ENCODE peak calls at places on chromosomes 2 and 18, in six cellular contexts. F is naive thymus-derived CD4-positive, alpha-beta T cell; I is Panc1; B is cardiac muscle cell; V is heart right ventricle; D is keratinocyte. L is an unnamed sample. For H3K4me1, the result is how much of the 10 kb centered on the place peaks cover.

GRCh38 chr18:37499008-37499407 is 66.6 kb downstream of the CELF4 start:
- DNase-seq in D (no peak), I (no peak), F (no peak), B (no peak), V (no peak), L (no peak)

GRCh38 chr2:194166818-194167217 is 1490.2 kb upstream of the SLC39A10 start:
- DNase-seq in F (no peak), I (no peak), D (no peak), V (no peak), B (peak), L (peak)

GRCh38 chr2:181546086-181546485 is 88.9 kb downstream of the ITGA4 start:
- DNase-seq in F (no peak), V (no peak), B (no peak), D (peak), I (no peak), L (no peak)

GRCh38 chr2:230866704-230867561 is 2.2 kb downstream of the ITM2C start:
- DNase-seq in F (peak), D (no peak), B (no peak), I (no peak), V (no peak), L (peak)

GRCh38 chr2:109438773-109439191 is 175.0 kb downstream of the SEPTIN10 start:
- DNase-seq in V (no peak), I (no peak), B (no peak), F (no peak), D (no peak), L (no peak)

GRCh38 chr2:181411105-181411849 is 45.9 kb upstream of the ITGA4 start:
- DNase-seq in I (no peak), D (no peak), F (no peak), B (peak), V (peak), L (peak)

GRCh38 chr2:192148241-192148619 is 46.5 kb downstream of the TMEFF2 start:
- DNase-seq in V (no peak), D (no peak), B (no peak), I (no peak), F (no peak), L (no peak)

GRCh38 chr2:10475221-10475722 is 27.1 kb upstream of the ODC1 start:
- DNase-seq in F (no peak), B (no peak), D (no peak), I (no peak), V (no peak), L (no peak)

GRCh38 chr2:14866953-14867352 is 234.4 kb downstream of the LRATD1 start:
- DNase-seq in V (no peak), B (no peak), I (no peak), F (no peak), D (no peak), L (no peak)

GRCh38 chr2:54015809-54016703 is 45.3 kb upstream of the PSME4 start:
- DNase-seq in F (no peak), B (no peak), V (no peak), I (peak), D (no peak), L (no peak)

GRCh38 chr2:174336403-174337336 is 1.9 kb downstream of the SP9 start:
- DNase-seq in V (peak), D (no peak), B (peak), I (no peak), F (no peak), L (peak)

GRCh38 chr2:132278267-132278666 is 116.5 kb upstream of the ANKRD30BL start:
- DNase-seq in V (no peak), F (no peak), B (no peak), D (no peak), I (no peak), L (no peak)

GRCh38 chr2:161312996-161313395 is 4.8 kb downstream of the PSMD14 start:
- DNase-seq in F (no peak), B (no peak), I (no peak), V (no peak), D (no peak), L (no peak)

GRCh38 chr2:229164545-229165249 is 106.4 kb downstream of the PID1 start:
- DNase-seq in I (no peak), V (no peak), F (no peak), B (no peak), D (no peak), L (no peak)

GRCh38 chr2:84830095-84830494 is 50.8 kb downstream of the TRABD2A start:
- DNase-seq in F (no peak), B (no peak), V (peak), D (no peak), I (no peak), L (no peak)

GRCh38 chr2:205352593-205352992 is 329.7 kb upstream of the NRP2 start:
- DNase-seq in D (no peak), B (no peak), V (no peak), I (no peak), F (no peak), L (no peak)

GRCh38 chr2:173210270-173211196 is 134.9 kb downstream of the MAP3K20 start:
- DNase-seq in I (peak), F (no peak), V (peak), D (peak), B (peak), L (peak)

GRCh38 chr2:220078439-220078838 is 451.0 kb downstream of the SLC4A3 start:
- DNase-seq in D (no peak), B (no peak), F (no peak), V (no peak), I (no peak), L (no peak)

GRCh38 chr2:154259030-154259429 is 387.3 kb downstream of the GALNT13 start:
- DNase-seq in B (no peak), D (no peak), V (no peak), F (no peak), I (no peak), L (no peak)

GRCh38 chr18:44079602-44080001 is 601.1 kb upstream of the SETBP1 start:
- DNase-seq in B (no peak), F (no peak), I (no peak), D (peak), V (no peak), L (peak)

GRCh38 chr18:62904396-62905285 is 189.3 kb downstream of the PHLPP1 start:
- DNase-seq in B (no peak), F (no peak), I (no peak), D (no peak), V (no peak), L (no peak)

GRCh38 chr2:195121341-195121740 is 535.7 kb upstream of the SLC39A10 start:
- DNase-seq in V (no peak), I (no peak), D (no peak), F (no peak), B (no peak), L (no peak)

GRCh38 chr18:63578357-63578958 is 8.7 kb upstream of the SERPINB13 start:
- DNase-seq in I (peak), V (no peak), D (no peak), B (peak), F (no peak), L (peak)

GRCh38 chr2:69789129-69789528 is 40.3 kb upstream of the GMCL1 start:
- DNase-seq in F (no peak), I (no peak), V (no peak), D (no peak), B (no peak), L (peak)

GRCh38 chr18:50924372-50924771 is 43.5 kb upstream of the ELAC1 start:
- DNase-seq in F (no peak), V (no peak), D (no peak), I (no peak), B (no peak), L (no peak)

GRCh38 chr18:48673456-48674197 is 134.8 kb downstream of the CTIF start:
- DNase-seq in D (no peak), I (no peak), V (no peak), F (no peak), B (no peak), L (no peak)

GRCh38 chr2:69184224-69184623 is 171.2 kb downstream of the ANTXR1 start:
- DNase-seq in I (no peak), F (no peak), V (no peak), B (no peak), D (peak), L (no peak)

GRCh38 chr18:32368170-32368569 is 102.5 kb downstream of the GAREM1 start:
- DNase-seq in B (no peak), I (no peak), D (no peak), F (no peak), V (no peak), L (no peak)

GRCh38 chr2:147588191-147588590 is 256.6 kb upstream of the ACVR2A start:
- DNase-seq in D (no peak), I (no peak), F (no peak), B (no peak), V (no peak), L (no peak)

GRCh38 chr2:209787416-209787815 is 15.8 kb downstream of the UNC80 start:
- DNase-seq in V (no peak), I (no peak), B (no peak), D (no peak), F (no peak), L (no peak)

GRCh38 chr2:155689791-155690190 is 642.7 kb downstream of the NR4A2 start:
- DNase-seq in V (no peak), D (no peak), I (no peak), B (no peak), F (no peak), L (no peak)

GRCh38 chr2:174335605-174336402 is 1.1 kb downstream of the SP9 start:
- DNase-seq in V (no peak), F (no peak), B (no peak), I (no peak), D (no peak), L (no peak)

GRCh38 chr18:70491734-70492348 is 203.0 kb downstream of the SOCS6 start:
- DNase-seq in D (no peak), F (no peak), I (peak), B (peak), V (no peak), L (peak)

GRCh38 chr2:30663321-30663720 is 143.9 kb downstream of the CAPN13 start:
- DNase-seq in D (no peak), F (no peak), V (no peak), B (no peak), I (no peak), L (no peak)

GRCh38 chr18:66916834-66917233 is 312.9 kb upstream of the CDH19 start:
- DNase-seq in D (no peak), F (no peak), V (no peak), I (no peak), B (no peak), L (no peak)

GRCh38 chr2:41948397-41948763 is 99.4 kb upstream of the PKDCC start:
- DNase-seq in I (no peak), F (no peak), B (no peak), V (no peak), D (no peak), L (peak)

GRCh38 chr2:83196225-83196624 is 1262.9 kb downstream of the SUCLG1 start:
- DNase-seq in F (no peak), V (no peak), I (peak), B (peak), D (no peak), L (peak)

GRCh38 chr2:38602732-38603401 is at the start of gene HNRNPLL:
- DNase-seq in V (peak), F (peak), D (peak), B (peak), I (peak), L (peak)

GRCh38 chr2:38602136-38602731 is 494 bp downstream of the HNRNPLL start:
- DNase-seq in F (peak), B (peak), D (no peak), I (no peak), V (peak), L (no peak)

GRCh38 chr2:38601463-38602135 is 1.1 kb downstream of the HNRNPLL start:
- DNase-seq in V (no peak), I (no peak), D (no peak), F (no peak), B (peak), L (peak)

GRCh38 chr2:38603402-38604265 is 906 bp upstream of the HNRNPLL start:
- DNase-seq in D (no peak), V (peak), B (peak), F (peak), I (peak), L (peak)

GRCh38 chr2:38605298-38605830 is 2.6 kb upstream of the HNRNPLL start:
- DNase-seq in D (no peak), B (no peak), V (no peak), I (no peak), F (no peak), L (no peak)
- H3K4me1 ChIP-seq in D (under half), B (under half), V (under half), I (under half), F (under half), L (under half)

DNA sequence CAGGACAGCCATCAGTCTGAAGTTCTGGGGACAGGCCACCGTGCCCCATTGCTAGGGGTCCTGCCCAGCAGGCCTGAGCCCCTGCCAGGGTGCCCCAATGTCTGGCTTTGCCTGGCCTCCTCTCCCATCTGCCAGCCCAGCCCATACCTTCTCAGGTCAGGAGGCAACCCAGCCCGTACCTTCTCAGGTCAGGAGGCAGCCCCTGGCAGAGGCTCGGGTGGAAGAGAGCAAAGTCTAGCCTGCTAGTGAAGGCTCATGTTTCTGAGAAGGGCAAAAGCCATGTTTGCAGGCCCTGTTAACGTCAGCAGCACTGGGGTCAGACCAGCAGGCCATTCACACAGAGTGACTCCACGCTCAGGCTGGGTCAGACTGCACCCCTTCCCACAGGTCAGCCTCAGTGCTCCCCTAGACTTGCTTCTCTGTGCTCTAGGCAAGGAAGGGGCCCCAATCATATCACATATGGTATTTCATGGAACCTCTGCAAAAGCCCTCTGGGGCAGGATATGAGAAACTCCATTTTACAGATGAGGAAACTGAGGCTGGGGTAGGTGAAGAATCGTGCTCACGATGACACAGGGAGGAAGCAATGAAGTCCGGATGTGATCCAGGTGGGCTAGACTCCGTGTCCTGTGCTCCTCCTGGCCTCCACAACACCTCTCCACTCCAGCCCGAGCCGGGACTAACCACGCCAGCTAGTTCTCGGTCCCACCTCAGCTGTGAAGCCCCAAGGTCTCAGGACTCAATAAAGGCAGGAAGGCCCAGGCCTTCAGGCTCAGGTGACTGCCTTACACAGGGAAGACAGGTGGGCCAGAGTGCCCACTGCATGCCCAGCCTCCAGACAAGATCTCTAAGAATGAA is 9.5 kb downstream of the SDC1 start:
- DNase-seq in I (no peak), D (no peak), V (no peak), F (no peak), B (no peak), L (no peak)
- H3K4me1 ChIP-seq in I (under half), D (half or more), V (under half), F (under half), B (under half), L (under half)

GRCh38 chr2:42963452-42964068 is 171.2 kb upstream of the HAAO start:
- DNase-seq in B (no peak), V (no peak), I (no peak), F (no peak), D (no peak), L (no peak)

GRCh38 chr2:42961385-42961800 is 169.0 kb upstream of the HAAO start:
- DNase-seq in I (no peak), B (no peak), D (no peak), V (peak), F (no peak), L (no peak)

GRCh38 chr2:42960835-42961165 is 168.4 kb upstream of the HAAO start:
- DNase-seq in F (no peak), B (no peak), D (no peak), I (no peak), V (no peak), L (no peak)

GRCh38 chr2:42961948-42962347 is 169.6 kb upstream of the HAAO start:
- DNase-seq in D (no peak), I (no peak), B (no peak), F (no peak), V (no peak), L (no peak)

GRCh38 chr2:42962521-42962953 is 170.2 kb upstream of the HAAO start:
- DNase-seq in I (no peak), F (no peak), V (no peak), B (no peak), D (no peak), L (no peak)
- H3K4me1 ChIP-seq in I (under half), F (under half), V (half or more), B (under half), D (under half), L (under half)

DNA sequence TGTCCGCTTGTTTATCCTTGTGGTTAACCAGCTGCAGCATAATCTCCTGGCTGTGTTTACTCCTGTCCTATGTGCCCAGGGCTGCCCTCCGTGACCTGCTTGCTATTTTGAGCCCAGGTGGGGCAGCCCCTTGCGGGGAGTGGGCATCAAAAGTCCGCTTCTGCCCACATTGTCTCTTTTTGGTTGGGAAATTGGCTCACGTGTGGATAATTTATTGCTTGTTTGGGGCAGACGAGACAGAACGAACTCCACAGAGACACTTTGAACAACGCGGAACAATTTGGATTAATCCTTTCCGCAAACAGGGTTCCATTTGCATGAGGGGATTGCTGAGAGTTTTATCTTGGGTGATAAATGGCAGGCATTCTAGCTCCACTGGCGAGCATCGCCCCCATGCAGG is 8.1 kb upstream of the CXCR4 start:
- DNase-seq in B (no peak), I (no peak), F (no peak), D (no peak), V (no peak), L (peak)
- H3K4me1 ChIP-seq in B (under half), I (under half), F (half or more), D (under half), V (half or more), L (under half)

GRCh38 chr2:37665038-37665437 is 6.4 kb downstream of the CDC42EP3 start:
- DNase-seq in I (no peak), D (no peak), V (no peak), F (no peak), B (no peak), L (no peak)
- H3K4me1 ChIP-seq in I (under half), D (under half), V (half or more), F (under half), B (half or more), L (under half)

GRCh38 chr2:65431417-65432226 is 777 bp downstream of the SPRED2 start:
- DNase-seq in V (peak), I (no peak), D (no peak), B (peak), F (peak), L (peak)
- H3K4me1 ChIP-seq in V (under half), I (under half), D (under half), B (under half), F (under half), L (under half)

GRCh38 chr2:197244349-197244748 is 66.2 kb downstream of the ANKRD44 start:
- DNase-seq in V (no peak), I (no peak), D (no peak), F (no peak), B (no peak), L (no peak)
- H3K4me1 ChIP-seq in V (half or more), I (under half), D (under half), F (half or more), B (under half), L (under half)

GRCh38 chr18:13221821-13222220 is 3.3 kb downstream of the LDLRAD4 start:
- DNase-seq in V (peak), B (no peak), I (no peak), F (no peak), D (no peak), L (peak)
- H3K4me1 ChIP-seq in V (half or more), B (under half), I (under half), F (under half), D (under half), L (under half)